ENCODE peak calls at places on chromosomes 3 and 15, in four cellular contexts. U is right atrium auricular region, C is mammary epithelial cell, X is prostate gland. W is an unnamed sample.

GRCh38 chr15:83708328-83708727 is 54.4 kb downstream of the ADAMTSL3 start:
- DNase-seq in X (no peak), C (no peak), U (no peak), W (no peak)

GRCh38 chr15:87986786-87987185 is 269.8 kb downstream of the NTRK3 start:
- DNase-seq in C (no peak), X (no peak), U (no peak), W (no peak)

GRCh38 chr3:25973111-25973510 is 183.2 kb downstream of the OXSM start:
- DNase-seq in C (no peak), X (no peak), U (no peak), W (no peak)

GRCh38 chr3:115248274-115248673 is 101.2 kb upstream of the ZBTB20 start:
- DNase-seq in X (no peak), C (peak), U (no peak), W (no peak)

GRCh38 chr3:139234491-139234890 is 109.3 kb upstream of the MRPS22 start:
- DNase-seq in X (no peak), U (no peak), C (peak), W (no peak)

GRCh38 chr3:49740427-49740826 is 16.7 kb upstream of the GMPPB start:
- DNase-seq in U (no peak), C (no peak), X (no peak), W (no peak)

GRCh38 chr3:106683931-106684330 is 693.3 kb upstream of the CCDC54 start:
- DNase-seq in U (no peak), X (no peak), C (peak), W (no peak)

GRCh38 chr3:55543228-55543627 is 56.1 kb upstream of the WNT5A start:
- DNase-seq in C (no peak), U (no peak), X (no peak), W (no peak)

GRCh38 chr3:197394464-197395321 is 96.3 kb upstream of the DLG1 start:
- DNase-seq in U (peak), X (peak), C (peak), W (no peak)

GRCh38 chr3:73727117-73727802 is 102.5 kb upstream of the PDZRN3 start:
- DNase-seq in X (no peak), U (peak), C (peak), W (no peak)

GRCh38 chr3:120160050-120160449 is 65.8 kb upstream of the GSK3B start:
- DNase-seq in C (peak), X (peak), U (peak), W (peak)

GRCh38 chr15:75639191-75639708 is 774 bp downstream of the IMP3 start:
- DNase-seq in C (peak), U (no peak), X (peak), W (no peak)

GRCh38 chr3:186998937-186999368 is 68.6 kb downstream of the ST6GAL1 start:
- DNase-seq in U (no peak), C (no peak), X (no peak), W (no peak)

GRCh38 chr3:179414804-179415203 is 36.5 kb downstream of the GNB4 start:
- DNase-seq in C (no peak), U (no peak), X (no peak), W (no peak)

GRCh38 chr15:99983171-99983891 is 250.1 kb upstream of the LYSMD4 start:
- DNase-seq in X (no peak), U (no peak), C (no peak), W (no peak)

GRCh38 chr3:147369671-147370123 is 36.6 kb downstream of the ZIC4 start:
- DNase-seq in X (no peak), U (no peak), C (no peak), W (no peak)

GRCh38 chr3:22585504-22585903 is 617.6 kb upstream of the UBE2E2 start:
- DNase-seq in X (no peak), U (no peak), C (peak), W (no peak)

GRCh38 chr3:98784666-98785600 is 21.8 kb downstream of the ST3GAL6 start:
- DNase-seq in C (peak), U (no peak), X (no peak), W (no peak)

GRCh38 chr3:46863261-46863782 is at the start of gene MYL3:
- DNase-seq in C (no peak), X (no peak), U (no peak), W (no peak)

GRCh38 chr3:93904568-93904967 is 69.1 kb downstream of the PROS1 start:
- DNase-seq in C (peak), U (no peak), X (no peak), W (no peak)

GRCh38 chr15:90529369-90530249 is at the start of gene CRTC3:
- DNase-seq in U (no peak), X (peak), C (peak), W (peak)

GRCh38 chr3:8755564-8756237 is 13.7 kb downstream of the OXTR start:
- DNase-seq in U (no peak), X (no peak), C (no peak), W (no peak)

GRCh38 chr3:156551746-156552145 is 3.2 kb downstream of the SSR3 start:
- DNase-seq in X (no peak), U (no peak), C (peak), W (no peak)

GRCh38 chr15:59274126-59274970 is 67.7 kb downstream of the LDHAL6B start:
- DNase-seq in C (peak), U (no peak), X (no peak), W (no peak)

GRCh38 chr15:99537344-99537743 is 28.4 kb upstream of the MEF2A start:
- DNase-seq in C (no peak), U (no peak), X (no peak), W (no peak)

GRCh38 chr3:88807471-88808090 is 299.8 kb upstream of the EPHA3 start:
- DNase-seq in X (no peak), C (peak), U (no peak), W (no peak)

GRCh38 chr3:121995190-121996137 is 26.6 kb downstream of the ILDR1 start:
- DNase-seq in C (peak), U (peak), X (peak), W (peak)

GRCh38 chr15:50685976-50686467 is 575 bp downstream of the TRPM7 start:
- DNase-seq in X (peak), C (peak), U (peak), W (no peak)

GRCh38 chr3:110178965-110179364 is 841.6 kb upstream of the DPPA4 start:
- DNase-seq in U (no peak), C (no peak), X (no peak), W (no peak)

GRCh38 chr15:76968310-76968709 is 26.6 kb upstream of the PSTPIP1 start:
- DNase-seq in U (no peak), X (no peak), C (peak), W (no peak)

GRCh38 chr3:65412591-65412990 is 626.1 kb downstream of the MAGI1 start:
- DNase-seq in U (no peak), X (peak), C (no peak), W (peak)

GRCh38 chr15:87871130-87871737 is 385.3 kb downstream of the NTRK3 start:
- DNase-seq in U (no peak), C (no peak), X (no peak), W (no peak)

GRCh38 chr3:40108643-40109042 is 200.9 kb upstream of the EIF1B start:
- DNase-seq in X (no peak), U (no peak), C (peak), W (no peak)

GRCh38 chr3:143040264-143040879 is 39.0 kb downstream of the U2SURP start:
- DNase-seq in C (peak), U (no peak), X (no peak), W (no peak)

GRCh38 chr15:34725565-34725964 is 29.2 kb downstream of the GJD2 start:
- DNase-seq in U (no peak), C (no peak), X (no peak), W (no peak)

GRCh38 chr3:13260259-13261103 is 159.6 kb downstream of the NUP210 start:
- DNase-seq in X (no peak), C (no peak), U (no peak), W (no peak)

GRCh38 chr3:42117175-42118008 is 26.2 kb downstream of the TRAK1 start:
- DNase-seq in C (peak), X (peak), U (no peak), W (no peak)

GRCh38 chr15:40328176-40328575 is 4.7 kb downstream of the INAFM2 start:
- DNase-seq in U (no peak), C (peak), X (no peak), W (no peak)
- H3K4me3 ChIP-seq in U (no peak), C (no peak), X (no peak), W (no peak)

GRCh38 chr15:68227806-68228142 is 1.8 kb downstream of the CLN6 start:
- DNase-seq in U (peak), X (no peak), C (no peak), W (no peak)
- H3K27ac ChIP-seq in U (no peak), X (no peak), C (no peak), W (no peak)

GRCh38 chr15:60399246-60399915 is 1.6 kb upstream of the ANXA2 start:
- DNase-seq in X (no peak), U (no peak), C (no peak), W (no peak)

GRCh38 chr15:60397772-60398445 is at the start of gene ANXA2:
- DNase-seq in U (peak), C (peak), X (peak), W (peak)

GRCh38 chr15:60396100-60396499 is 1.7 kb downstream of the ANXA2 start:
- DNase-seq in U (no peak), C (peak), X (no peak), W (no peak)

GRCh38 chr15:60396560-60396963 is 1.2 kb downstream of the ANXA2 start:
- DNase-seq in X (no peak), C (peak), U (no peak), W (peak)

DNA sequence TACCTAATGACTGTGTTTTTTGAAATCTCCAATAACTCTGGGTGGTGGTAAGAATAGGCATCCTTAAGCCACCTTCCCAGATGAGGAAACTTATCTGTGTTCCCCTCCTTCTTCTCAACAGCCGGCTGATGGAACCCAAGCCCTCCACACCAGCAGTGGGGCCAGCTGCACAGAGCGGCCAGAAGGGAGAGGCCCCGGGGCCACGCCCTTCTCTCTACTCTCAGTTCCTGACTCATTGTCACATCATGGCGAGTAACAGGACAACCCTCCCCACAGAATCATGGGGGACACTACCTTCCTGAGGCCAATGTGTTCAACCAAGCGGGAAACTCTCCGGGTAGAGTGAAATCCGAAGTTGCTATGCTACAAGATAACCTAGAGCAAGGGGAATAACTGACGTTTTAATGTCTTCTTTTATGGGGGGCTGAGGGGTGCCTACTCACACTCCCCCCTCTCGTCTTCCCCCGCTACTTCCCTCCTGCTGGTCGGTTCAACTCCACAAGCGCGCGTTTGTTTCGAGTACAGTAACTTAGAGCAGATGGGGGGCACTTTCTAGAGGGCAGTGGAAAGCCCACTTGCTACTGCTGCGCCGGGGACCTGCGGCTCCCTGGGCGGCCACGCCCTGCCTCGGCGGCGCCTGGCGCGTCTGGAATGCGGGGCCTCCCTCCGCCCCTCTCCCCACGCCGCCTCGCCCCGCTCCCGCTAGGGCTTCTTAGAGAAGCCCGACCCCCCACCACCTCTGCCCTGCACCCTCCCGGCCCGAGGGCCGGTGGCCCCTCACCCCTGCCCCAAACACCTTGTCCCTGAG is 618 bp downstream of the ANXA2 start:
- DNase-seq in U (peak), C (peak), X (peak), W (peak)
- H3K4me3 ChIP-seq in U (peak), C (peak), X (peak), W (peak)

GRCh38 chr15:74214324-74215021 is 11.9 kb upstream of the STRA6 start:
- DNase-seq in C (no peak), U (no peak), X (no peak), W (no peak)
- H3K27ac ChIP-seq in C (no peak), U (no peak), X (no peak), W (no peak)

GRCh38 chr3:53493997-53494791 is at the start of gene CACNA1D:
- DNase-seq in U (no peak), C (peak), X (peak), W (peak)

GRCh38 chr3:53495091-53495517 is 693 bp downstream of the CACNA1D start:
- DNase-seq in C (no peak), U (no peak), X (no peak), W (no peak)

GRCh38 chr3:53495518-53496501 is 1.4 kb downstream of the CACNA1D start:
- DNase-seq in U (no peak), X (no peak), C (no peak), W (peak)

GRCh38 chr3:53491276-53491675 is 3.1 kb upstream of the CACNA1D start:
- DNase-seq in U (no peak), C (no peak), X (no peak), W (no peak)

DNA sequence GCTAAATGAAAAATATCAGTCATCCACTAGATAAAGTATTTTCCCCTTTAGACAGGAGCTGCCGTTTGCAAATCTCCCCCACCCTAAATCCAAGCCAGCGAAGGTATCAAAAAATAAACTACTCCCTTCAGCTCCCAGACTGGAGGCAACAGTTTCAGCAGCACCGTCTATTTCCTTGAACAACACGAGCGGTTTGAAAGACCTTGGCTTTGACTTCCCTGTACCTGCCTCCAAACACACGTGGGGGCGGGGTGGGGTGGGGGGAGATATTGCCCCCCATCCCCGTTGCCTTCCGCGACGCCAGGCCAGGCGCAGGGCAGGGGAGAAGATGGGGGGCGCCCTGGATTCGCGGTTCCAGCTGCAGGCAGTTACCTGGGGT is 804 bp upstream of the CACNA1D start:
- DNase-seq in U (no peak), C (no peak), X (no peak), W (no peak)
- H3K4me3 ChIP-seq in U (peak), C (no peak), X (peak), W (peak)

DNA sequence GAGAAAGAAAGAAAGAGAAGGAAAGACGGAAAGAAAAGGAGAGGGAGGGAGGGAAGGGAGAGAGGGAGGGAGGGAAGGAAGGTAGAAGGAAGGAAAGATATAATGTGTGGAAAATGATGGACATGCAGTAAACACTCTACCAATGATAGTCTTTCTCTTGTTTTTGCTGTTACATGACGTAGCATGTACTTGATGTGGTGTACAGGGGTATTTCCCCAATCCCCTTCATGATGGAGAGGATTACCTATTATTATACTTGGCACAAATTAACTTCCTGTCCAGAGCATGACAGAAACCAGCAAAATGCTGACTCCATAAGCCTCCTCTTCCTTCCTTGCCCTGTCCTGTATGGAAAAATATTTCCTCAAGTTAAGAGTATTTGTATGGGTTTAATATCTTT is 124.4 kb downstream of the B3GALNT1 start:
- DNase-seq in C (no peak), X (no peak), U (no peak), W (no peak)
- H3K27ac ChIP-seq in C (no peak), X (no peak), U (no peak), W (no peak)

DNA sequence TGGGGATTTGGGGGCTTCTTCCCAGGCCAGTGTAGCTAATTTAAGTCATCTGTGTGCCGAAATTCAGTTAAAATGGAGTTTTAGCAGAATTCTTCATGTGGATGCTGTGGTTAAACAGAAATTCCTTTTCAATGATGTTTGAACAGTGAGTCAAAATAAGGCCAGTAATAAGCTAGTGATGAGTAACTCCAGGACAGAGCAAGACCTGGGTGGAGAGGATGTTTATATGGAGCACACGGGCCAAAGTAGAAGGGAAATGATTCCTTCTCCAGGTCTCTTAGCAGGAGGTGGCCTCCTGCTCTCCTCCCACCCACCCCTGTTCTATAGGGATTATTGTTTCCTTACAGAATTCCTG is 31.9 kb upstream of the UACA start:
- DNase-seq in C (peak), U (no peak), X (no peak), W (no peak)
- H3K4me3 ChIP-seq in C (peak), U (no peak), X (no peak), W (no peak)

GRCh38 chr3:171786997-171787396 is 23.3 kb downstream of the PLD1 start:
- DNase-seq in U (no peak), X (no peak), C (no peak), W (no peak)

GRCh38 chr3:171783626-171784025 is 26.7 kb downstream of the PLD1 start:
- DNase-seq in U (no peak), C (no peak), X (no peak), W (no peak)

GRCh38 chr3:171784937-171785336 is 25.3 kb downstream of the PLD1 start:
- DNase-seq in X (no peak), C (no peak), U (no peak), W (no peak)

GRCh38 chr3:171783086-171783485 is 27.2 kb downstream of the PLD1 start:
- DNase-seq in X (no peak), U (no peak), C (peak), W (no peak)

DNA sequence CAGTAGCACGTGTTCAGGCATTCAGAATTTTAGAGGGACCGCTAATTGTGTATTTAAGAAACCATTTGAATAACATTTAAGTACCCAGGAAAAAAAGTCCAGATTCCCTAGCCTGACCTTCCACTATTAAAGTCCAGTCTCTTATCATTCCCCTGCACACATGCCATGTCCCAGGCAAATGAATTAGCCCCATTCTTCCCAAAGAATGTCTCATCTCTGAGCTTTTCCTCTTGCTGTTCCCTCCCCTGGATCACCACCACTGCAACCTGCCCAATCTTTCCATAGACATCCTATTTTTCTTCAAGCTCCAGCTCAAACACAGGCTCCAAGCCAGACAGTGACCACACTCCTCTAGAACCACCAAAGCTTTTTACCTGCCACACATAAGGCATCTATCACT is 25.9 kb downstream of the PLD1 start:
- DNase-seq in X (no peak), U (no peak), C (no peak), W (no peak)
- H3K27ac ChIP-seq in X (no peak), U (no peak), C (no peak), W (no peak)

DNA sequence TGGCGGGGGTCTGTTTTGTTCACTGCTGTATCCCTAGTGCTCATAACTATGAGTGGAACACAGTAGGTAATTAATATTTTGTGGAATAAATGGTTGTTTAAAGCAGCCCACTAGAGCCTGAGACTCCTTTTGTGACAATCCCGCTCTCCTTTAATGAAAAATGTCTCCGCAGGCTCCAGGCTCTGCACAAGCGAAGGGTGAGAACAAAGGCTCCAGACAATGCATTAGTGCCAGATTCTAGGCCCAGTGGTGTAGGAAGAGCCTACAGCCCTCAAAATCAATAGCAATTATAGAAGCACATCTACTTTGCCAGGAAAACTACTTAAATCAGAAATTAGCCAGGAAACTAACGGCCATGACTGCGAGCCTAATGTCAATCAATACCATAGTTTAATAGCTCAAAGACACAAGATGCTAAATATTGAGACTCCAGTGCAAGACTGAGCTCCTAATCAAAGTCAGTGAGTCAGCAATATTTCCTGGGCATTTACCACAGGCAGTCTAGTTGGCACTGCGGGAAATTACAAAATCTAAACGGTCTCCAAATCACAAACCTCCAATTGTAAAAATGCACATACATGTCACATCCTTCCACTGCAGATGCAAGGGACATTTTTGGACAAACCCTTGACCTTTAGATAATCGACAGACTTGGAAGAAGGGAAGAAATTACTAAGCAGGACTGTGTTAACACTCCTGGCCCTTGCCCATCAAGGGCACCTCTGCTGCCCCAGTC is 2.3 kb downstream of the ANXA2 start:
- DNase-seq in U (no peak), X (no peak), C (peak), W (no peak)
- H3K4me3 ChIP-seq in U (peak), X (no peak), C (peak), W (peak)

GRCh38 chr15:30063829-30064559 is 18.8 kb upstream of the GOLGA8J start:
- DNase-seq in U (no peak), X (no peak), C (no peak), W (no peak)
- H3K27ac ChIP-seq in U (no peak), X (no peak), C (no peak), W (no peak)